ENCODE peak calls at places on chromosomes 1 and 21, in nine cellular contexts. A is testis; Z is A673; C is CD8-positive, alpha-beta memory T cell; M is dorsolateral prefrontal cortex; W is GM12865; P is fibroblast of lung; L is breast epithelium; H is uterus. T is an unnamed sample.

GRCh38 chr1:64499966-64500365 is 30.0 kb downstream of the CACHD1 start:
- DNase-seq in A (no peak), Z (no peak), C (no peak), M (no peak), W (no peak), P (no peak), L (no peak), H (no peak), T (no peak)

GRCh38 chr1:4658643-4659042 is 4.2 kb downstream of the AJAP1 start:
- DNase-seq in A (no peak), Z (no peak), C (no peak), M (no peak), W (no peak), P (no peak), L (no peak), H (no peak), T (no peak)

GRCh38 chr1:226882631-226883409 is 12.4 kb downstream of the PSEN2 start:
- DNase-seq in A (peak), Z (no peak), C (no peak), M (no peak), W (peak), P (peak), L (no peak), H (no peak), T (no peak)

GRCh38 chr1:215589650-215590049 is 22.5 kb downstream of the KCTD3 start:
- DNase-seq in A (no peak), Z (no peak), C (no peak), M (no peak), W (no peak), P (no peak), L (no peak), H (no peak), T (no peak)

GRCh38 chr1:172870901-172871606 is 179.7 kb downstream of the TNFSF18 start:
- DNase-seq in A (no peak), Z (no peak), C (no peak), M (no peak), W (peak), P (peak), L (no peak), H (no peak), T (no peak)

GRCh38 chr1:157969693-157970485 is 23.6 kb upstream of the KIRREL1 start:
- DNase-seq in A (peak), Z (peak), C (no peak), M (no peak), W (peak), P (peak), L (no peak), H (peak), T (no peak)

GRCh38 chr1:40107290-40107959 is 10.4 kb upstream of the PPT1 start:
- DNase-seq in A (no peak), Z (no peak), C (no peak), M (no peak), W (no peak), P (no peak), L (peak), H (no peak), T (peak)

GRCh38 chr21:28856588-28857250 is 136.0 kb downstream of the LTN1 start:
- DNase-seq in A (no peak), Z (no peak), C (no peak), M (no peak), W (no peak), P (no peak), L (no peak), H (no peak), T (no peak)

GRCh38 chr21:46037338-46038325 is 56.1 kb downstream of the COL6A1 start:
- DNase-seq in A (no peak), Z (no peak), C (no peak), M (no peak), W (no peak), P (no peak), L (no peak), H (no peak), T (no peak)

GRCh38 chr1:182786223-182787001 is 3.2 kb upstream of the NPL start:
- DNase-seq in A (peak), Z (peak), C (peak), M (no peak), W (peak), P (peak), L (no peak), H (peak), T (peak)

GRCh38 chr1:32818804-32819541 is 1.5 kb downstream of the S100PBP start:
- DNase-seq in A (no peak), Z (no peak), C (no peak), M (no peak), W (peak), P (no peak), L (no peak), H (no peak), T (no peak)

GRCh38 chr1:93680121-93681094 is 1.2 kb downstream of the BCAR3 start:
- DNase-seq in A (peak), Z (peak), C (peak), M (peak), W (peak), P (peak), L (peak), H (peak), T (no peak)

GRCh38 chr1:162361349-162361748 is 15.3 kb downstream of the SPATA46 start:
- DNase-seq in A (no peak), Z (no peak), C (no peak), M (no peak), W (no peak), P (no peak), L (no peak), H (no peak), T (no peak)

GRCh38 chr1:170804879-170805278 is 130.5 kb upstream of the MROH9 start:
- DNase-seq in A (no peak), Z (no peak), C (no peak), M (no peak), W (no peak), P (no peak), L (no peak), H (no peak), T (no peak)

DNA sequence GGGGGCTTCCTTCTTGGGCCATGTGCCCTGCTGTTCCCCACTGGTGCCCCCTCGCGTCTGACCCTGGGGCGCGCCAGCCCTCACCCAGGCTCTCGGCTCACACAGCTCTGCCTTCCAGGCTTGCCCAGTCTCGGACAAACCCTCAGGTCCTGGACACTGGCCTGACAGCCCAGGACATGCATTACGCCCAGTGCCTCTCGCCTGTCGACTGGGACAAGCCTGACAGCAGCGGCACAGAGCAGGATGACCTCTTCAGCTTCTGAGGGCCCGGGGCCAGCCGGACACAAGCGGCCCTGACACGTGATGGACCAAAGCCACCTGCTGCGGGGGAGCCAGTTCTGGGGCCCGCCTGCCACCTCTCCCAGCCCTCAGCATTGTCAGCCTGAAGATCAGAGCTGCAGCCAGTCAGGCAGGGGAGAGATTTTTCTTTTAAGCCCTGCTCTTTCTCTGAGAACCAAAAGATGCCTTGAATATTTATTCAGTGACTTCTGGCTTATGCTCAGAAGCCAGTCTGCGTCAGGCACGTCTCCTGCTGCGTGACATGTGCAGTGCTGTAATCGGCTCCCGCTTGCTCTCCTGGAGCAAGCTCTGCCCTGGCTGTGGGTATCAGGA is 23.4 kb downstream of the LDLRAP1 start:
- DNase-seq in A (peak), Z (no peak), C (no peak), M (peak), W (no peak), P (peak), L (peak), H (peak), T (peak)
- H3K4me3 ChIP-seq in A (no peak), Z (no peak), C (no peak), M (no peak), W (no peak), P (no peak), L (no peak), H (no peak), T (no peak)

GRCh38 chr1:20699558-20699957 is 18.2 kb downstream of the KIF17 start:
- DNase-seq in A (no peak), Z (no peak), C (no peak), M (no peak), W (no peak), P (no peak), L (peak), H (no peak), T (no peak)

GRCh38 chr1:20695503-20695902 is 22.3 kb downstream of the KIF17 start:
- DNase-seq in A (no peak), Z (no peak), C (no peak), M (no peak), W (no peak), P (no peak), L (no peak), H (no peak), T (no peak)

GRCh38 chr1:20698195-20698910 is 19.5 kb downstream of the KIF17 start:
- DNase-seq in A (no peak), Z (no peak), C (no peak), M (no peak), W (no peak), P (peak), L (no peak), H (no peak), T (no peak)

GRCh38 chr1:20697560-20697959 is 20.2 kb downstream of the KIF17 start:
- DNase-seq in A (no peak), Z (no peak), C (no peak), M (no peak), W (no peak), P (no peak), L (no peak), H (no peak), T (no peak)

DNA sequence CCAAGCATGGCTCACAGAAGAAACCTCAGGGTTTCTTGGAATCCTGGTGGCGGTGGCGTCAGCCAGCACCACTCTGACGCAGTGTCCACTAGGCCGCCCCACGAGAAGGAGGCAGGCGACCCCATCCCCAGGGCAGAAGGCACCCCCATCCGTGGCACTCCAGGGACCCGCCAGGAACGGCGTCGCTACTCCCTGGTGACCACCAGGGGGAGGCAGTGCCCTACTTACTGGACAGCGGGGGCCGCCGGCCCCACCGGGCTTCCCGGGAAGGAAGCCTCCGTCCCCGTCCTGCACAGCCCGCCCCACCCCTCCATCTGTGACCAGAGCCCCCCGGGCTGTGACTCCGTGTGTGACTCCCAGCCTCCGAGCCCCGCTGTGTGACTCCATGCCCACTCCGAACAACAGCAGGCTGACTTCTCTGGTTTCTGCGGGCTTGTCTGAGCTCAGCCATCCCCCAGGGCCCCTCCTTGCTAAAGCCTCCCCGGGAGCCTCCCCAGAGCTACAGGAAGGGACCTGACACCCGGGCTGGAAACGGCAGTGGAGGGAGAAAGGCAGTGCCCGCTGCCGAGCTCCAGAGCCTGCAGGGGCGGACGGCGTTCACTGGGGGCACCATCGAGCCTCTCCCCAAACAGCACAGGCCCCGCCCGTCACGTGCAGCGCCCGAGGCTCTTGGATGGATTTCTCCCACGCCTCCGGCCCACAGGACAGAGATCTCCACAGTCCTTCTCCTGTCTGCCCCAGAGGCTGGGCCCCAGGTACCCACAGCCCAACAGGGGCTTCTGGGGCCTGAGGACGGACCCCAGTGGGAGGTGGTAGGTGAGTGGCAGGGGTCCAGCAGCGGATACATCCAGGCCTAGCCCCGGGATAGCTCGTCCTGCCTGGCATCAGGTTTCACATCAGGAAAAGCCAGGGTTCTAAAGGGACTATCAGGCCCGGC is 21.1 kb downstream of the KIF17 start:
- DNase-seq in A (peak), Z (peak), C (peak), M (peak), W (peak), P (peak), L (peak), H (peak), T (no peak)
- H3K4me3 ChIP-seq in A (peak), Z (peak), C (peak), M (peak), W (peak), P (peak), L (peak), H (peak), T (peak)

GRCh38 chr1:110150330-110151174 is at the start of gene SLC6A17:
- DNase-seq in A (peak), Z (peak), C (no peak), M (peak), W (peak), P (peak), L (no peak), H (no peak), T (no peak)
- H3K4me3 ChIP-seq in A (peak), Z (peak), C (no peak), M (peak), W (no peak), P (peak), L (peak), H (no peak), T (peak)

GRCh38 chr21:16213518-16213917 is 483.7 kb downstream of the USP25 start:
- DNase-seq in A (no peak), Z (no peak), C (no peak), M (no peak), W (no peak), P (no peak), L (no peak), H (no peak), T (no peak)
- H3K4me3 ChIP-seq in A (no peak), Z (no peak), C (no peak), M (no peak), W (no peak), P (no peak), L (no peak), H (no peak), T (no peak)

DNA sequence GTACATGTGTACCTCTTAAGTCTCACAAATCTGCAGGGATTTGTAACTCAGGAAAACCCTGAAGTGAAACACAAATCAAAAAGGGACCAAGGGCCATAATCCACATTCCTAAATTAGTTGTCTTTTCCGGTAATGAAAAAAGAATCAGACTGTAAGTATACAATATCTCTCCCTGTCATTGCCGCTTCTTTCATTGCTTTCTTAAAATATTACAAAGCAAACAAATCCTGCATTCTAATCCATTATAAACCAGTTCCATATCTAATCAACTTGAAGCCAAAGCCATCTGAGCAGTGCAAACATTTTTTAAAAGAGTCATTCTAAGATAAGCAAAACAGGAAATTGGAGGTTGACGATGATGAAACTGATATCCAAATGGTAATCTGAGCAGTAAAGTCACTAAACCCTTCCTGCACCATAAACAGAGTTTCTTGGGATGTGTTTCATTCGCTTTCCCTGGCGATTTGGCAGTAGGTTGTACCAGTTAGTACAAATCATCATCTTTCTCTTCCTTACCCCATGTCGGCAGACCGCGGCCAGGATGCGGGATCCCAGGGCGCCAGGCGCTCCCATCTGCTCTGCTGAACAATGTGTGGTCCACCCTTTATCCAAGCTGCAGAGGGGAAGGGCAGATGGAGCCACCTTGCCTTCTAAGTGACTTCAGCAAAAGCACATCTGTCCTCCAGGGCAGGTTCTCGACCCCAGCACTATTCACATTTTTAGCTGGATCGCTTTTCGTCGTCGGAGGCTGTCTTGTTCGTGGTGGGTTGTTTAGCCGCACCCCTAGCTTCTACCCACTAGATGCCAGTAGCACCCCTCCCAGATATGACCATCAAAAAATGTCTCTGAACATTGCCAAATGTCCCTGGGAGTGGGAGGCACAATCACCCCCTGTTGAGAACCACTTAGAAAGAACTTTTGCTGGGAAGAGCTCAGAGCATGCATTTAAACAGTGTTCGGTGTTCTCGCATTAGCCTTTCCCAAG is 58.4 kb upstream of the SIM2 start:
- DNase-seq in A (no peak), Z (peak), C (no peak), M (no peak), W (no peak), P (peak), L (no peak), H (no peak), T (no peak)
- H3K4me3 ChIP-seq in A (no peak), Z (peak), C (no peak), M (no peak), W (no peak), P (no peak), L (no peak), H (no peak), T (no peak)

GRCh38 chr1:220092694-220093093 is 1.2 kb upstream of the IARS2 start:
- DNase-seq in A (no peak), Z (no peak), C (no peak), M (no peak), W (no peak), P (no peak), L (no peak), H (no peak), T (no peak)

GRCh38 chr1:220094016-220094911 is at the start of gene IARS2:
- DNase-seq in A (peak), Z (peak), C (peak), M (peak), W (peak), P (peak), L (peak), H (no peak), T (peak)

GRCh38 chr1:220089650-220090556 is at the start of gene BPNT1:
- DNase-seq in A (peak), Z (peak), C (peak), M (peak), W (peak), P (peak), L (peak), H (peak), T (peak)

DNA sequence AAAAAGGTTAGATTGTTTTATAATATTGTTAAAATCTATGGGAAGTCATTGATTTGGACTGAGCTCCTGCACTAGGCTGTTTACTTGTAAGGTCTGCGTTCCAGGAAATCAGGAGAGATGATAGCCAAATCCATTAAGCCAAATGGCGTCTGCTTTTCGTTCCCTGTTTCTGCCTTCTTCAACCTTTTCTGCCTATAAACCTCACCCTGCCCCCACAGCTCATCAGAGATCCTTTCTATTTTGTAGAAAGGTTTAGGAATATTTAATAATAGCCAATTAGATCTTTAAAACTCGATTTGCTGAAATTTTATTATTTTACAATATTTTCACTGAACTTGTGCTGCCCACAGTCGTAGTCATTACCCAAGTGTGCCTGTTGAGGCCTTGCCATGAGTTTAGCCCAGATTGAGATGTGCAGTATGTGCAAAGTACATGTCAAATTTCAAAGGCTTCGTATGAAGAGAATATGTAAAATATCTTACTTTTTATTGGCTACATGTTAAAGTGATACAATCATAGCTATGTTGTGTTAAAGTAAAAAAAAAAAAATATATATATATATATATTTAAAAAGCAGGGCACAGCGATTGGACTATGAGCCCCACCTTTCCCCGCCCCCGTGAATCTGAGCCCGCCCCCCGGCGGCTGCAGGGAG is 444 bp upstream of the IARS2 start:
- DNase-seq in A (no peak), Z (no peak), C (no peak), M (no peak), W (no peak), P (no peak), L (no peak), H (peak), T (peak)
- H3K4me3 ChIP-seq in A (peak), Z (peak), C (peak), M (peak), W (peak), P (peak), L (peak), H (peak), T (peak)

GRCh38 chr1:116907351-116907750 is 2.4 kb upstream of the PTGFRN start:
- DNase-seq in A (no peak), Z (no peak), C (no peak), M (no peak), W (no peak), P (no peak), L (no peak), H (no peak), T (no peak)

GRCh38 chr1:116910379-116911165 is 856 bp downstream of the PTGFRN start:
- DNase-seq in A (peak), Z (peak), C (peak), M (no peak), W (peak), P (peak), L (peak), H (peak), T (no peak)

GRCh38 chr1:116908266-116908665 is 1.4 kb upstream of the PTGFRN start:
- DNase-seq in A (no peak), Z (no peak), C (no peak), M (no peak), W (no peak), P (no peak), L (no peak), H (no peak), T (no peak)

GRCh38 chr1:116909511-116910378 is at the start of gene PTGFRN:
- DNase-seq in A (peak), Z (peak), C (no peak), M (peak), W (no peak), P (peak), L (peak), H (peak), T (no peak)

DNA sequence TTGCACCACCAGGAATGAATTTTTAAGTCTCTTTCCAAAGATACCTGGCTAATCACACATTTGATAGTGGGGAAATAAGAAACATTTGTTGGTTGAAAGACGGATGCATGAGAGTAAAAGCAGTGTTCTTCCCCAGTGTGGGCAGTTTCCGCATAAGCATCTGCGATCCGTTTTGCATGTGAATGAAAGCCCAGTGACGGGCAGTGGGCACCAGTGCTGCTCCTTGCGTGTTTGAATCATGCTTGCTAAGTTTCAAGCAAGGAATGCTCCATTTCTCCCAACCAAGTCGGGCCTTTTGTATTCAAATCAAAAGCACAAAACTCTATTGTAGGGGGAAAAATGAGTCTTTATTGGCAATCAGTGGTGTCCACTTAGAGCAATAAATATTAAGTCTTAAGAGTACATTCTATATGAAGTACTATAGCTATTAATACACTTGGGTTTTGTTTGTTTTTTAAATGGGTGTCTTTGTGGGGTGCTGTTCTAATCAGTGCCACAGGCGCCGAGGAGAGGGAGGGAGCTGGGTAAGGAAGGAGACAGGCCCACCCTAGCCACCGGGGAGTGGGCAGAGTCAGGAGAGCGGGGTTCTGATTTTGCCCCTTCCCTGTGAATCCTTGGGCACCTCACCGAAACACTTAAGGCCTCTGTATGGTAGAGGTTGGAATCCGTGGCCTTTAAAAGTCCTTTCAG is 750 bp upstream of the PTGFRN start:
- DNase-seq in A (no peak), Z (no peak), C (no peak), M (no peak), W (no peak), P (no peak), L (no peak), H (no peak), T (no peak)
- H3K4me3 ChIP-seq in A (peak), Z (peak), C (no peak), M (peak), W (no peak), P (no peak), L (peak), H (peak), T (peak)